ENCODE peak calls at places on chromosomes 13 and 19, in seven cellular contexts. One of them, this sample, is unnamed.

GRCh38 chr19:35377656-35378055 is 6.8 kb downstream of the GPR42 start:
- DNase-seq in amygdala: no peak
- DNase-seq in ACHN: no peak
- DNase-seq in activated CD4-positive, CD25-positive, alpha-beta regulatory T cell: no peak
- DNase-seq in nephron progenitor cell: no peak
- DNase-seq in foreskin fibroblast: no peak
- DNase-seq in amniotic stem cell: no peak
- DNase-seq in this sample: no peak

GRCh38 chr13:31009166-31009565 is 76.7 kb downstream of the TEX26 start:
- DNase-seq in amygdala: no peak
- DNase-seq in ACHN: no peak
- DNase-seq in activated CD4-positive, CD25-positive, alpha-beta regulatory T cell: no peak
- DNase-seq in nephron progenitor cell: no peak
- DNase-seq in foreskin fibroblast: no peak
- DNase-seq in amniotic stem cell: no peak
- DNase-seq in this sample: no peak

GRCh38 chr19:10701955-10702307 is 692 bp downstream of the QTRT1 start:
- DNase-seq in amygdala: no peak
- DNase-seq in ACHN: no peak
- DNase-seq in activated CD4-positive, CD25-positive, alpha-beta regulatory T cell: no peak
- DNase-seq in nephron progenitor cell: peak
- DNase-seq in foreskin fibroblast: peak
- DNase-seq in amniotic stem cell: no peak
- DNase-seq in this sample: no peak

GRCh38 chr19:56132316-56132822 is 8.7 kb upstream of the ZNF444 start:
- DNase-seq in amygdala: no peak
- DNase-seq in ACHN: no peak
- DNase-seq in activated CD4-positive, CD25-positive, alpha-beta regulatory T cell: no peak
- DNase-seq in nephron progenitor cell: no peak
- DNase-seq in foreskin fibroblast: peak
- DNase-seq in amniotic stem cell: no peak
- DNase-seq in this sample: no peak

GRCh38 chr19:38933544-38933943 is 2.8 kb downstream of the MRPS12 start:
- DNase-seq in amygdala: no peak
- DNase-seq in ACHN: no peak
- DNase-seq in activated CD4-positive, CD25-positive, alpha-beta regulatory T cell: no peak
- DNase-seq in nephron progenitor cell: no peak
- DNase-seq in foreskin fibroblast: no peak
- DNase-seq in amniotic stem cell: no peak
- DNase-seq in this sample: no peak

GRCh38 chr19:42122691-42123607 is 9.3 kb downstream of the POU2F2 start:
- DNase-seq in amygdala: no peak
- DNase-seq in ACHN: no peak
- DNase-seq in activated CD4-positive, CD25-positive, alpha-beta regulatory T cell: peak
- DNase-seq in nephron progenitor cell: no peak
- DNase-seq in foreskin fibroblast: peak
- DNase-seq in amniotic stem cell: no peak
- DNase-seq in this sample: no peak

GRCh38 chr19:42111811-42112210 is 20.4 kb downstream of the POU2F2 start:
- DNase-seq in amygdala: no peak
- DNase-seq in ACHN: no peak
- DNase-seq in activated CD4-positive, CD25-positive, alpha-beta regulatory T cell: no peak
- DNase-seq in nephron progenitor cell: no peak
- DNase-seq in foreskin fibroblast: peak
- DNase-seq in amniotic stem cell: no peak
- DNase-seq in this sample: no peak

GRCh38 chr19:4581381-4582111 is 22.1 kb upstream of the SEMA6B start:
- DNase-seq in amygdala: no peak
- DNase-seq in ACHN: peak
- DNase-seq in activated CD4-positive, CD25-positive, alpha-beta regulatory T cell: no peak
- DNase-seq in nephron progenitor cell: peak
- DNase-seq in foreskin fibroblast: peak
- DNase-seq in amniotic stem cell: no peak
- DNase-seq in this sample: no peak

GRCh38 chr13:95267662-95268369 is 33.4 kb downstream of the ABCC4 start:
- DNase-seq in amygdala: no peak
- DNase-seq in ACHN: peak
- DNase-seq in activated CD4-positive, CD25-positive, alpha-beta regulatory T cell: no peak
- DNase-seq in nephron progenitor cell: no peak
- DNase-seq in foreskin fibroblast: peak
- DNase-seq in amniotic stem cell: peak
- DNase-seq in this sample: no peak

GRCh38 chr19:4870025-4870700 is 2.7 kb upstream of the PLIN3 start:
- DNase-seq in amygdala: no peak
- DNase-seq in ACHN: peak
- DNase-seq in activated CD4-positive, CD25-positive, alpha-beta regulatory T cell: no peak
- DNase-seq in nephron progenitor cell: no peak
- DNase-seq in foreskin fibroblast: peak
- DNase-seq in amniotic stem cell: peak
- DNase-seq in this sample: no peak

GRCh38 chr13:35475960-35476943 is at the start of gene MAB21L1:
- DNase-seq in amygdala: no peak
- DNase-seq in ACHN: no peak
- DNase-seq in activated CD4-positive, CD25-positive, alpha-beta regulatory T cell: no peak
- DNase-seq in nephron progenitor cell: peak
- DNase-seq in foreskin fibroblast: peak
- DNase-seq in amniotic stem cell: peak
- DNase-seq in this sample: peak

GRCh38 chr13:50845211-50845610 is 1.7 kb upstream of the DLEU7 start:
- DNase-seq in amygdala: no peak
- DNase-seq in ACHN: no peak
- DNase-seq in activated CD4-positive, CD25-positive, alpha-beta regulatory T cell: no peak
- DNase-seq in nephron progenitor cell: no peak
- DNase-seq in foreskin fibroblast: peak
- DNase-seq in amniotic stem cell: no peak
- DNase-seq in this sample: no peak

GRCh38 chr13:38582133-38582532 is 104.7 kb upstream of the FREM2 start:
- DNase-seq in amygdala: no peak
- DNase-seq in ACHN: peak
- DNase-seq in activated CD4-positive, CD25-positive, alpha-beta regulatory T cell: no peak
- DNase-seq in nephron progenitor cell: peak
- DNase-seq in foreskin fibroblast: peak
- DNase-seq in amniotic stem cell: peak
- DNase-seq in this sample: peak

GRCh38 chr19:14555918-14556661 is 15.8 kb downstream of the NDUFB7 start:
- DNase-seq in amygdala: no peak
- DNase-seq in ACHN: peak
- DNase-seq in activated CD4-positive, CD25-positive, alpha-beta regulatory T cell: no peak
- DNase-seq in nephron progenitor cell: no peak
- DNase-seq in foreskin fibroblast: no peak
- DNase-seq in amniotic stem cell: no peak
- DNase-seq in this sample: no peak

GRCh38 chr13:97188207-97188606 is 33.9 kb upstream of the MBNL2 start:
- DNase-seq in amygdala: no peak
- DNase-seq in ACHN: no peak
- DNase-seq in activated CD4-positive, CD25-positive, alpha-beta regulatory T cell: no peak
- DNase-seq in nephron progenitor cell: no peak
- DNase-seq in foreskin fibroblast: peak
- DNase-seq in amniotic stem cell: no peak
- DNase-seq in this sample: no peak

GRCh38 chr13:27259831-27260230 is 8.5 kb downstream of the RPL21 start:
- DNase-seq in amygdala: no peak
- DNase-seq in ACHN: no peak
- DNase-seq in activated CD4-positive, CD25-positive, alpha-beta regulatory T cell: no peak
- DNase-seq in nephron progenitor cell: no peak
- DNase-seq in foreskin fibroblast: no peak
- DNase-seq in amniotic stem cell: no peak
- DNase-seq in this sample: no peak

GRCh38 chr19:28316464-28316863 is 896.5 kb downstream of the UQCRFS1 start:
- DNase-seq in amygdala: no peak
- DNase-seq in ACHN: no peak
- DNase-seq in activated CD4-positive, CD25-positive, alpha-beta regulatory T cell: no peak
- DNase-seq in nephron progenitor cell: no peak
- DNase-seq in foreskin fibroblast: no peak
- DNase-seq in amniotic stem cell: no peak
- DNase-seq in this sample: no peak

GRCh38 chr19:29810504-29810871 is 1.3 kb upstream of the CCNE1 start:
- DNase-seq in amygdala: no peak
- DNase-seq in ACHN: no peak
- DNase-seq in activated CD4-positive, CD25-positive, alpha-beta regulatory T cell: no peak
- DNase-seq in nephron progenitor cell: no peak
- DNase-seq in foreskin fibroblast: peak
- DNase-seq in amniotic stem cell: no peak
- DNase-seq in this sample: no peak

GRCh38 chr13:44399045-44399444 is 25.4 kb downstream of the SERP2 start:
- DNase-seq in amygdala: no peak
- DNase-seq in ACHN: no peak
- DNase-seq in activated CD4-positive, CD25-positive, alpha-beta regulatory T cell: no peak
- DNase-seq in nephron progenitor cell: no peak
- DNase-seq in foreskin fibroblast: no peak
- DNase-seq in amniotic stem cell: no peak
- DNase-seq in this sample: no peak

GRCh38 chr13:113148940-113149503 is 9.4 kb upstream of the PROZ start:
- DNase-seq in amygdala: no peak
- DNase-seq in ACHN: no peak
- DNase-seq in activated CD4-positive, CD25-positive, alpha-beta regulatory T cell: no peak
- DNase-seq in nephron progenitor cell: no peak
- DNase-seq in foreskin fibroblast: no peak
- DNase-seq in amniotic stem cell: no peak
- DNase-seq in this sample: no peak